ENCODE peak calls at places on chromosomes 3 and 15, in five cellular contexts. B is NAMALWA, W is right lobe of liver, L is NCI-H69, Q is testis. A is an unnamed sample.

GRCh38 chr3:131713416-131714118 is 210.8 kb upstream of the MRPL3 start:
- DNase-seq in B (no peak), W (no peak), L (no peak), Q (no peak), A (no peak)

GRCh38 chr3:138862924-138863775 is 28.4 kb upstream of the PIK3CB start:
- DNase-seq in B (no peak), W (peak), L (peak), Q (no peak), A (no peak)

GRCh38 chr3:170802164-170803151 is 67.5 kb downstream of the RPL22L1 start:
- DNase-seq in B (no peak), W (no peak), L (no peak), Q (peak), A (peak)

GRCh38 chr3:114110439-114110838 is 53.9 kb downstream of the QTRT2 start:
- DNase-seq in B (no peak), W (no peak), L (no peak), Q (no peak), A (no peak)

GRCh38 chr3:20352547-20353164 is 166.7 kb upstream of the SGO1 start:
- DNase-seq in B (no peak), W (no peak), L (no peak), Q (no peak), A (no peak)

GRCh38 chr15:60320365-60320764 is 77.4 kb downstream of the ANXA2 start:
- DNase-seq in B (no peak), W (no peak), L (no peak), Q (no peak), A (no peak)

GRCh38 chr3:153284282-153284938 is 122.4 kb downstream of the RAP2B start:
- DNase-seq in B (peak), W (no peak), L (peak), Q (peak), A (peak)

GRCh38 chr3:129315386-129315991 is 36.8 kb downstream of the HMCES start:
- DNase-seq in B (peak), W (no peak), L (peak), Q (peak), A (no peak)

GRCh38 chr3:53890726-53891499 is 746 bp downstream of the SELENOK start:
- DNase-seq in B (peak), W (no peak), L (peak), Q (peak), A (no peak)

A was measured in HFF-Myc.